ENCODE peak calls at places on chromosomes 5 and 9, in four cellular contexts. A, W, G and U are unnamed samples.

GRCh38 chr5:159883522-159883950 is 32.7 kb upstream of the ADRA1B start:
- DNase-seq in G (peak), W (no peak), A (no peak), U (peak)

GRCh38 chr5:167920589-167920988 is 370.9 kb upstream of the WWC1 start:
- DNase-seq in G (no peak), A (no peak), W (no peak), U (no peak)

GRCh38 chr5:96718635-96719077 is 56.5 kb downstream of the CAST start:
- DNase-seq in A (no peak), G (no peak), W (no peak), U (peak)

GRCh38 chr9:110543631-110544051 is 35.9 kb downstream of the SVEP1 start:
- DNase-seq in G (peak), A (no peak), W (no peak), U (peak)

GRCh38 chr5:5244581-5244980 is 104.5 kb downstream of the ADAMTS16 start:
- DNase-seq in W (no peak), G (no peak), A (no peak), U (no peak)

GRCh38 chr5:78005021-78005785 is 229.1 kb upstream of the TBCA start:
- DNase-seq in W (no peak), A (no peak), G (peak), U (peak)

GRCh38 chr5:123036391-123037103 is at the start of gene PPIC:
- DNase-seq in W (peak), G (peak), A (peak), U (peak)

GRCh38 chr9:89563511-89564256 is 41.1 kb upstream of the GADD45G start:
- DNase-seq in A (no peak), G (no peak), W (no peak), U (no peak)

GRCh38 chr5:61030163-61030482 is 85.1 kb downstream of the NDUFAF2 start:
- DNase-seq in G (no peak), A (no peak), W (no peak), U (no peak)

GRCh38 chr5:6713274-6714181 is at the start of gene TENT4A:
- DNase-seq in A (peak), G (no peak), W (no peak), U (peak)

GRCh38 chr5:6711409-6712135 is 1.7 kb upstream of the TENT4A start:
- DNase-seq in W (no peak), G (no peak), A (no peak), U (no peak)

GRCh38 chr5:6714221-6715041 is 1.2 kb downstream of the TENT4A start:
- DNase-seq in W (peak), G (no peak), A (peak), U (no peak)

GRCh38 chr5:6712136-6712581 is 1.1 kb upstream of the TENT4A start:
- DNase-seq in A (peak), W (peak), G (peak), U (peak)

DNA sequence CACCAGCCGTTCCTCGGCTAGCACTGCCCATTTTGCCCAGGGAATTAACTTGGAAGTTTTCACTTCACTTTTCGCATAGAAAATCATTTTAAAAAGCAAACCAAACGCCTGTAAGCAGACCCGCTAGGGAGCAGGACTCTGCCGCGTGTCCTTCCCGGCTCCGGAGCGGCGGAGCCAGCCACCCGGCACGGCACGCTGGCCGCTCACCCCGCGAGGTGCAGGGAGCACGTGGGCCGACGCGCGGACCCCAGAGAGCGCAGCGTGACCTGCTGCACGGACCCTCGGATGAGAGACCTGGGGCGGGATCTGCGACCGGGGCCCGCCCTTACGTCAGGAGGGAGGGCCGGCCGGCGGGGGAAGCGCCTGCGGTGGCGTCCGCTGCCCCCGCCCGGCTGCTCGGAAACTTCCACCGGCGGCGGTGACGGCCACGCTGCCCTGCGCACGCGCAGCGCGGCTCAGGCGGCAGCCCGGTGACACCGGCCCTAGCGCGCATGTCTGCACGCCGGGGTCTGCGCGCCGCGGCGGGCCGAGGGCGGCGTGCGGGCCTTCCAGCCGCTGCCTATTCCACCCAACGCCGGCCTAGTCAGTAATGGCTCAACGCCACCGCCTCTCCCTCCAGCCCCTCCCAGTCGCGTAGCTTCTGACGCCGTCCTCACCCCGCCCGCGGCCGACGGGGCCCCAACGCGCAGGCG is 504 bp upstream of the TENT4A start:
- DNase-seq in G (peak), A (peak), W (peak), U (peak)
- TF ChIP-seq CTCF in G (no peak), A (peak), W (no peak), U (no peak)

DNA sequence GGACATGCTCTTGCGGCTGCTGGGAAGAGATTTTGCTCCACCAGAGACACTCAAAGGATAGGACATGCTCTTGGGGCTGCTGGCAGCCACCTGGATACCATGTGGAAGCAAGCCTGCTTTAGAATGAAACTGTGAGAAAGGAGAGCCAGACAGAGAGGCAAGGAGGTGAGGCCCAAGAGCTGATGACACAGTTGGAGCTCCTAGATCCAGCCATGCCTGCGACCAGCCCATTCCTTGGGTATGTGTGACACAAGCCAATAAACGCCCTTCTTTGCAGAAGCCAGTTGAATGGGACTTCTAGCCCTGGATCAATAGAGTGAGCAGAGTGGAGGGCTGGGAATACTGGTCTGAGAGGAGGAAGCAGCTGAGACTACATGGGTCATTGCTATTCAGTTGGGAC is 69.6 kb downstream of the SMIM23 start:
- DNase-seq in G (no peak), A (no peak), W (no peak), U (no peak)
- H3K4me3 ChIP-seq in G (no peak), A (no peak), W (no peak), U (no peak)

GRCh38 chr9:109100543-109101201 is 19.1 kb downstream of the TMEM245 start:
- DNase-seq in W (no peak), G (no peak), A (no peak), U (no peak)

GRCh38 chr9:109101202-109101595 is 18.5 kb downstream of the TMEM245 start:
- DNase-seq in G (no peak), A (no peak), W (no peak), U (no peak)

GRCh38 chr9:109097156-109097555 is 22.6 kb downstream of the TMEM245 start:
- DNase-seq in W (no peak), G (no peak), A (no peak), U (no peak)

GRCh38 chr9:109098960-109099308 is 20.8 kb downstream of the TMEM245 start:
- DNase-seq in G (no peak), A (no peak), W (no peak), U (no peak)

DNA sequence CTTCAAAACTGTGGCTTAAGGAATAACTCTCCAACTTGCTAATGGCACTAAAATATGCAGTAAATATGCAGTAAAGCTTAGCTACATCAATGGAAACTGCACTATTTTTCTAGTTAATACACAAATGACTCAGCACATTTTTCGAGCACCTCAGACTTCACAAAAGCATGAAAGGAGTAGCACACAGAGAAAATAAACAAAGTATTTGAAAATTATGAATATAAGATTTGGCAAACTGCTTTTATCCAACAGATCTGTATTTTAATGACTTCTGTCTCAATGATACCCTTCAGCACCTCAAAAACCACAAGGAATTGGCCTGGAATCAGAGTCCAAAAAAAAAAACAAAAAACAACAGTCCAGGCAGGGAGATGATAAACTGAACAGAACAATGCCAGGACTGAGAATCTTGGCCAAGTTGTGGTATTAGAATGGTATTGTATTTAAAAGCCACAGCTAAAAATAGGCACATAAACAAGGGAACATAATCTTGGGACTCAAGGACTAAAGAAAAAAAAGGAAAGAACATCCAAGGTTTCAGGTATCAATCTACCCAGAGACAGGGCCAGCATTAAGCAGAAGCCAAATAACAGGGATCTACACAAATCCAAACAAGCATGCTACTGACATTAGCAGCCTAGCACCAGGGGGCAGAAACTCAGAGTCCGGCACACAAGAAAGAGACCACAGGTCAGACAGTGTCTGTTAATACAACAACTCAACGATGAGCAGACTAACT is 21.4 kb downstream of the TMEM245 start:
- DNase-seq in G (peak), A (peak), W (no peak), U (peak)
- TF ChIP-seq CTCF in G (peak), A (peak), W (no peak), U (peak)

GRCh38 chr5:108814551-108814950 is 66.9 kb downstream of the FER start:
- DNase-seq in W (no peak), G (no peak), A (no peak), U (no peak)
- H3K4me3 ChIP-seq in W (no peak), G (no peak), A (no peak), U (no peak)

GRCh38 chr5:80656425-80656824 is 1.6 kb upstream of the DHFR start:
- DNase-seq in W (no peak), A (peak), G (no peak), U (no peak)
- TF ChIP-seq CTCF in W (peak), A (peak), G (no peak), U (no peak)

GRCh38 chr5:126686451-126687126 is 85.8 kb downstream of the PHAX start:
- DNase-seq in G (no peak), A (no peak), W (no peak), U (no peak)

GRCh38 chr5:126680215-126680817 is 79.6 kb downstream of the PHAX start:
- DNase-seq in W (peak), A (peak), G (no peak), U (peak)

GRCh38 chr5:126677101-126677500 is 76.4 kb downstream of the PHAX start:
- DNase-seq in W (no peak), G (no peak), A (peak), U (no peak)

GRCh38 chr5:126683912-126684311 is 83.2 kb downstream of the PHAX start:
- DNase-seq in W (no peak), G (no peak), A (no peak), U (no peak)

DNA sequence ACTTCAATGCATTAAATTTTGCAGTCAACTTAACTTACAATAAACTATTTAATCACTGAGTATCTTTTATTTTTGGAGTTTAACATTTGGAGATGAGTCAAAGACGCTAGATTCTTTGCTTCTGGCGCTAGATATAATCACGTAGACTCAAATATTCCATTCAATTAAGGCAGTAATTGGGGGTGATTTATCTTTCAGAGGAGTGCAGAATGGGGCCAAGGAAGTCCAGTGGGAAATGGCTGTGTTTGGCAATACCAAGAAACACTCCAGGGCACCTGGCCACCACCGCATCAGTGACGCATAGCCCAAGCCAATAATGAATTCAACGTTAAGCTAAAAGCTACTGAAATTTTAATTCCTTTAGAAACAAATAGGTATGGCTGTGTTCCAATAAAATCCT is 81.2 kb downstream of the PHAX start:
- DNase-seq in W (no peak), A (no peak), G (no peak), U (no peak)
- H3K4me3 ChIP-seq in W (no peak), A (no peak), G (no peak), U (no peak)